ENCODE peak calls at places on chromosomes 1 and 21, in seven cellular contexts. I, R, D, G, Y, V and L are unnamed samples.

GRCh38 chr1:222329493-222330045 is 218.3 kb downstream of the HHIPL2 start:
- DNase-seq in I (no peak), R (no peak), D (no peak), G (no peak), Y (no peak), V (no peak), L (no peak)

GRCh38 chr1:246215505-246215893 is 291.6 kb downstream of the SMYD3 start:
- DNase-seq in I (no peak), R (no peak), D (no peak), G (no peak), Y (no peak), V (no peak), L (no peak)

GRCh38 chr1:248863011-248863881 is 4.4 kb upstream of the ZNF692 start:
- DNase-seq in I (peak; percentile 47), R (peak; percentile 70), D (peak; percentile 80), G (peak; percentile 69), Y (peak; percentile 92), V (peak; percentile 92), L (peak; percentile 67)

GRCh38 chr1:23824711-23825075 is 536 bp downstream of the HMGCL start:
- DNase-seq in I (no peak), R (no peak), D (no peak), G (no peak), Y (no peak), V (no peak), L (no peak)

GRCh38 chr1:208357663-208358507 is 113.7 kb upstream of the PLXNA2 start:
- DNase-seq in I (no peak), R (no peak), D (no peak), G (no peak), Y (no peak), V (no peak), L (no peak)

GRCh38 chr1:100868364-100868995 is 26.2 kb downstream of the EXTL2 start:
- DNase-seq in I (peak; percentile 70), R (peak; percentile 72), D (no peak), G (peak; percentile 78), Y (no peak), V (no peak), L (peak; percentile 37)

GRCh38 chr1:224433671-224434446 is 738 bp downstream of the WDR26 start:
- DNase-seq in I (no peak), R (no peak), D (peak; percentile 48), G (peak; percentile 10), Y (peak; percentile 85), V (peak; percentile 78), L (peak; percentile 37)

GRCh38 chr21:39073063-39073462 is 110.2 kb downstream of the PSMG1 start:
- DNase-seq in I (no peak), R (no peak), D (no peak), G (no peak), Y (no peak), V (no peak), L (no peak)

GRCh38 chr1:14441302-14441741 is 157.2 kb upstream of the KAZN start:
- DNase-seq in I (peak; percentile 83), R (peak; percentile 80), D (no peak), G (no peak), Y (no peak), V (peak; percentile 83), L (peak; percentile 50)

GRCh38 chr1:203655656-203656055 is 29.0 kb downstream of the ATP2B4 start:
- DNase-seq in I (no peak), R (no peak), D (no peak), G (no peak), Y (no peak), V (no peak), L (no peak)

GRCh38 chr1:203657735-203658134 is 31.1 kb downstream of the ATP2B4 start:
- DNase-seq in I (no peak), R (no peak), D (no peak), G (no peak), Y (no peak), V (no peak), L (no peak)

GRCh38 chr1:203660069-203660468 is 33.4 kb downstream of the ATP2B4 start:
- DNase-seq in I (no peak), R (no peak), D (no peak), G (no peak), Y (no peak), V (no peak), L (no peak)

GRCh38 chr1:203658274-203658673 is 31.6 kb downstream of the ATP2B4 start:
- DNase-seq in I (no peak), R (no peak), D (no peak), G (no peak), Y (no peak), V (no peak), L (no peak)

GRCh38 chr1:203656796-203657620 is 30.4 kb downstream of the ATP2B4 start:
- DNase-seq in I (no peak), R (no peak), D (no peak), G (no peak), Y (no peak), V (no peak), L (no peak)
- H3K4me3 ChIP-seq in I (no peak overlapping the region), R (no peak overlapping the region), D (no peak overlapping the region), G (no peak overlapping the region), Y (no peak overlapping the region), V (no peak overlapping the region), L (no peak overlapping the region)

GRCh38 chr1:235058695-235059094 is 69.9 kb downstream of the TOMM20 start:
- DNase-seq in I (no peak), R (no peak), D (no peak), G (no peak), Y (no peak), V (no peak), L (no peak)

GRCh38 chr1:235054961-235055360 is 73.7 kb downstream of the TOMM20 start:
- DNase-seq in I (no peak), R (no peak), D (no peak), G (no peak), Y (no peak), V (peak; percentile 35), L (no peak)

GRCh38 chr1:235057385-235058306 is 71.0 kb downstream of the TOMM20 start:
- DNase-seq in I (no peak), R (no peak), D (no peak), G (no peak), Y (no peak), V (no peak), L (no peak)

GRCh38 chr1:235059221-235059620 is 69.4 kb downstream of the TOMM20 start:
- DNase-seq in I (no peak), R (no peak), D (no peak), G (no peak), Y (no peak), V (no peak), L (no peak)

GRCh38 chr1:235056937-235057336 is 71.7 kb downstream of the TOMM20 start:
- DNase-seq in I (no peak), R (no peak), D (no peak), G (no peak), Y (no peak), V (no peak), L (no peak)
- TF ChIP-seq CTCF in I (no peak), R (no peak), D (no peak), G (no peak), Y (no peak), V (no peak), L (no peak)

GRCh38 chr1:162632743-162633326 is 571 bp downstream of the DDR2 start:
- DNase-seq in I (peak; percentile 49), R (peak; percentile 55), D (no peak), G (peak; percentile 45), Y (no peak), V (no peak), L (no peak)
- H3K4me3 ChIP-seq in I (peak overlapping the region; percentile 76), R (peak overlapping the region; percentile 67), D (peak overlapping the region; percentile 59), G (peak overlapping the region; percentile 85), Y (no peak overlapping the region), V (peak overlapping the region; percentile 51), L (peak overlapping the region; percentile 79)

DNA sequence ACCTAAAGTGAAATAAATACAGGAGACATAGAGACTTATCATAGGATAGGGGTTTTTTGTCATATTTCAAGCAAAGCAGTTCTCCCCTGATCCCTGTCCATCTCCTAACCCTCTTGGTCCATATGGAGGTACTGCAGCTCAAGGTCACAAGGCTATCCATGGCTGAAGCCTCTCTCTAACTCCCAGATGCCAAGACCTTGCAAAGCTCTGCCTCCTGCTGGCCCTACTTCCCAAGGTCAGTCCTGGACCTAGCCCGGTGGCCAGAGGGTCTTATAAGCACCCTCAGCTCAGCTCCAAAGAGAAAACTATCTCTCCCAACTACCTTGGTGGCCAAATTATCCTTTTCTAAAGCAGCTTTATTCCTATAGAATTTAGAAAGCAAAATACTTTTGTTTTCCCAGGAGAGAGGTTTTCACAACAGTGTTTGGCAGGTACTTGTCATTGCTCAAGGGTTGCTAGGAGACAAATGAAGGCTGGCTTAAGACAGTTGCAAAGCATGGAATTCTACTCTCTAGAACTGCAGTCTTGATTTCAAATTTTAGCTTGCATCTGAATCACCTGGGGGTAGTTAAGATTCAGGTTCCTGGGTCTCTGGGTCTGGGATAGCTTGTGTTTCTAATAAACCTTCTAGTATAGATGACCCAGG is 121.5 kb downstream of the XCL2 start:
- DNase-seq in I (no peak), R (no peak), D (no peak), G (peak; percentile 20), Y (no peak), V (no peak), L (no peak)
- TF ChIP-seq CTCF in I (no peak), R (no peak), D (no peak), G (no peak), Y (no peak), V (no peak), L (no peak)